ENCODE peak calls at places on chromosomes 6 and 20, in ten cellular contexts. Y, U, A, W, R, V, S, K, Z and L are unnamed samples.

GRCh38 chr20:2865630-2866029 is 7.7 kb upstream of the PTPRA start:
- DNase-seq in U (no peak), Z (peak), A (peak), S (no peak), K (peak), R (no peak), W (no peak), V (peak), Y (no peak), L (no peak)

GRCh38 chr20:36112112-36112511 is 42.4 kb upstream of the EPB41L1 start:
- DNase-seq in Y (no peak), U (no peak), W (no peak), S (no peak), Z (no peak), R (no peak), K (no peak), A (no peak), V (no peak), L (no peak)

GRCh38 chr6:14206351-14206750 is 88.8 kb downstream of the CD83 start:
- DNase-seq in Y (no peak), A (no peak), R (no peak), V (no peak), U (no peak), W (no peak), K (no peak), Z (no peak), S (no peak), L (no peak)

GRCh38 chr6:137736048-137736846 is 130.8 kb upstream of the TNFAIP3 start:
- DNase-seq in K (peak), Z (no peak), U (no peak), V (no peak), Y (no peak), R (no peak), A (no peak), S (no peak), W (no peak), L (no peak)

GRCh38 chr6:22098623-22099022 is 198.2 kb downstream of the PRL start:
- DNase-seq in S (no peak), R (no peak), Y (no peak), U (peak), W (peak), V (no peak), K (no peak), Z (no peak), A (no peak), L (no peak)

GRCh38 chr6:152161501-152161900 is 354.0 kb downstream of the ESR1 start:
- DNase-seq in R (no peak), K (no peak), S (peak), Z (no peak), V (no peak), W (no peak), A (no peak), U (no peak), Y (no peak), L (no peak)

GRCh38 chr20:13545755-13546154 is 93.0 kb downstream of the TASP1 start:
- DNase-seq in R (no peak), W (no peak), U (no peak), V (no peak), Z (no peak), Y (no peak), K (no peak), S (no peak), A (no peak), L (no peak)

GRCh38 chr6:148177589-148178233 is 164.9 kb upstream of the SASH1 start:
- DNase-seq in R (no peak), V (peak), K (peak), Y (no peak), A (peak), U (no peak), S (peak), W (peak), Z (peak), L (peak)

GRCh38 chr20:51457281-51457932 is 85.1 kb downstream of the NFATC2 start:
- DNase-seq in S (peak), R (no peak), V (peak), U (no peak), W (no peak), Z (no peak), A (no peak), K (peak), Y (peak), L (peak)

GRCh38 chr6:41257369-41258195 is 28.9 kb downstream of the TREM1 start:
- DNase-seq in A (no peak), Y (no peak), Z (no peak), R (no peak), V (no peak), K (no peak), S (no peak), U (peak), W (peak), L (no peak)

GRCh38 chr6:148193063-148193680 is 149.5 kb upstream of the SASH1 start:
- DNase-seq in Z (no peak), S (no peak), W (no peak), Y (no peak), A (no peak), R (no peak), U (no peak), V (no peak), K (no peak), L (no peak)

GRCh38 chr6:36314221-36315014 is 22.3 kb downstream of the BNIP5 start:
- DNase-seq in U (no peak), R (no peak), A (no peak), Z (no peak), K (peak), W (no peak), V (no peak), S (no peak), Y (no peak), L (no peak)

GRCh38 chr6:99192561-99192960 is 156.9 kb downstream of the FAXC start:
- DNase-seq in K (no peak), S (no peak), U (no peak), W (no peak), Y (no peak), Z (no peak), V (no peak), R (no peak), A (no peak), L (no peak)

GRCh38 chr6:167755461-167755860 is 71.2 kb upstream of the AFDN start:
- DNase-seq in S (no peak), W (no peak), Z (no peak), R (no peak), Y (peak), V (no peak), K (no peak), U (no peak), A (no peak), L (no peak)

GRCh38 chr6:166530211-166531045 is 56.0 kb downstream of the RAMACL start:
- DNase-seq in U (no peak), S (no peak), V (no peak), Z (no peak), K (no peak), A (no peak), Y (no peak), W (no peak), R (no peak), L (no peak)

GRCh38 chr6:127290391-127290963 is 23.8 kb downstream of the RNF146 start:
- DNase-seq in V (no peak), Z (no peak), R (no peak), Y (no peak), W (no peak), K (no peak), U (no peak), A (no peak), S (no peak), L (no peak)

GRCh38 chr6:104527761-104528415 is 331.8 kb downstream of the HACE1 start:
- DNase-seq in K (peak), A (no peak), R (no peak), W (no peak), Y (no peak), S (peak), U (no peak), Z (no peak), V (peak), L (peak)

GRCh38 chr20:36098364-36098763 is 56.2 kb upstream of the EPB41L1 start:
- DNase-seq in K (peak), U (no peak), S (no peak), V (no peak), Y (no peak), W (no peak), Z (no peak), R (peak), A (no peak), L (peak)

GRCh38 chr20:63704749-63705117 is 3.0 kb downstream of the ARFRP1 start:
- DNase-seq in W (no peak), S (no peak), R (no peak), Z (no peak), V (no peak), U (no peak), K (no peak), Y (no peak), A (no peak), L (no peak)

GRCh38 chr6:139539852-139540251 is 165.4 kb upstream of the CITED2 start:
- DNase-seq in U (no peak), W (no peak), A (no peak), V (no peak), K (no peak), R (no peak), Y (peak), S (peak), Z (no peak), L (no peak)

GRCh38 chr6:123648020-123648580 is 11.3 kb upstream of the TRDN start:
- DNase-seq in R (no peak), S (no peak), A (no peak), Z (no peak), Y (no peak), W (no peak), U (no peak), V (no peak), K (no peak), L (no peak)